ENCODE peak calls at places on chromosome 20, in eight cellular contexts. N, L, C, P, I, J, X and T are unnamed samples.

GRCh38 chr20:2690718-2691117 is 1.9 kb upstream of the EBF4 start:
- DNase-seq in N (no peak), L (no peak), C (no peak), P (no peak), I (no peak), J (no peak), X (no peak), T (no peak)

GRCh38 chr20:51372176-51372803 is 170.2 kb downstream of the NFATC2 start:
- DNase-seq in N (peak; percentile 80), L (peak; percentile 34), C (peak; percentile 78), P (peak; percentile 53), I (peak; percentile 86), J (peak; percentile 55), X (peak; percentile 69), T (peak; percentile 58)

GRCh38 chr20:50624351-50625016 is 66.9 kb downstream of the RIPOR3 start:
- DNase-seq in N (no peak), L (no peak), C (no peak), P (no peak), I (no peak), J (no peak), X (no peak), T (no peak)

GRCh38 chr20:22509090-22509938 is 75.1 kb downstream of the FOXA2 start:
- DNase-seq in N (no peak), L (no peak), C (no peak), P (no peak), I (no peak), J (no peak), X (no peak), T (no peak)

GRCh38 chr20:31819083-31819784 is at the start of gene MYLK2:
- DNase-seq in N (no peak), L (no peak), C (no peak), P (no peak), I (no peak), J (no peak), X (no peak), T (no peak)

GRCh38 chr20:17749979-17750721 is 50.4 kb downstream of the BANF2 start:
- DNase-seq in N (no peak), L (peak; percentile 9), C (peak; percentile 80), P (no peak), I (no peak), J (peak; percentile 30), X (no peak), T (peak; percentile 46)

GRCh38 chr20:63567132-63567381 is 7.0 kb downstream of the HELZ2 start:
- DNase-seq in N (no peak), L (no peak), C (no peak), P (no peak), I (no peak), J (no peak), X (no peak), T (no peak)

GRCh38 chr20:51219544-51219943 is 196.6 kb upstream of the KCNG1 start:
- DNase-seq in N (no peak), L (no peak), C (no peak), P (no peak), I (no peak), J (no peak), X (no peak), T (no peak)

GRCh38 chr20:43583982-43584432 is 6.7 kb upstream of the IFT52 start:
- DNase-seq in N (peak; percentile 83), L (peak; percentile 79), C (peak; percentile 99), P (no peak), I (no peak), J (peak; percentile 94), X (no peak), T (peak; percentile 93)

GRCh38 chr20:33561981-33562601 is 72.2 kb downstream of the CBFA2T2 start:
- DNase-seq in N (peak; percentile 72), L (peak; percentile 23), C (peak; percentile 94), P (no peak), I (peak; percentile 40), J (peak; percentile 95), X (no peak), T (peak; percentile 90)

GRCh38 chr20:21234816-21235215 is 68.3 kb upstream of the XRN2 start:
- DNase-seq in N (no peak), L (peak; percentile 87), C (no peak), P (no peak), I (no peak), J (no peak), X (no peak), T (no peak)

GRCh38 chr20:45343445-45343866 is 4.8 kb downstream of the SDC4 start:
- DNase-seq in N (no peak), L (no peak), C (no peak), P (no peak), I (no peak), J (no peak), X (no peak), T (no peak)

GRCh38 chr20:926646-927045 is 10.5 kb upstream of the ANGPT4 start:
- DNase-seq in N (no peak), L (no peak), C (no peak), P (no peak), I (no peak), J (no peak), X (no peak), T (no peak)

GRCh38 chr20:57618091-57618765 is 2.0 kb downstream of the ZBP1 start:
- DNase-seq in N (peak; percentile 50), L (no peak), C (no peak), P (no peak), I (no peak), J (no peak), X (no peak), T (no peak)

GRCh38 chr20:609371-609964 is 641 bp downstream of the TCF15 start:
- DNase-seq in N (no peak), L (no peak), C (no peak), P (no peak), I (no peak), J (no peak), X (no peak), T (no peak)

GRCh38 chr20:46607849-46608497 is 43.3 kb downstream of the SLC13A3 start:
- DNase-seq in N (no peak), L (no peak), C (no peak), P (no peak), I (no peak), J (no peak), X (no peak), T (no peak)

GRCh38 chr20:24782801-24783630 is 166.1 kb upstream of the CST7 start:
- DNase-seq in N (no peak), L (no peak), C (no peak), P (no peak), I (peak; percentile 41), J (no peak), X (no peak), T (no peak)